ENCODE peak calls at places on chromosome 22, in six cellular contexts. Z is heart left ventricle, Y is esophagus squamous epithelium, W is spleen, G is Peyer's patch, C is IMR-90. D is an unnamed sample.
A peak's percentile ranks its signal among the peaks of the same experiment; 100 is the strongest.

GRCh38 chr22:23705358-23705757 is 14.5 kb downstream of the RGL4 start:
- DNase-seq in W (no peak), G (no peak), C (no peak), Y (no peak), Z (no peak), D (no peak)

GRCh38 chr22:27385261-27385998 is 416.1 kb downstream of the MN1 start:
- DNase-seq in G (no peak), C (no peak), Z (no peak), W (no peak), Y (no peak), D (no peak)

GRCh38 chr22:50001388-50002231 is 11.0 kb downstream of the IL17REL start:
- DNase-seq in Z (no peak), Y (no peak), W (no peak), C (no peak), G (no peak), D (no peak)

GRCh38 chr22:45164217-45165123 is 745 bp downstream of the NUP50 start:
- DNase-seq in G (peak; percentile 72), W (peak; percentile 91), C (no peak), Z (peak; percentile 35), Y (no peak), D (peak; percentile 91)

GRCh38 chr22:29096736-29097669 is 24.2 kb downstream of the KREMEN1 start:
- DNase-seq in Z (peak; percentile 39), G (no peak), C (peak; percentile 30), W (no peak), Y (no peak), D (no peak)

GRCh38 chr22:49036513-49036912 is 791.2 kb downstream of the BRD1 start:
- DNase-seq in Z (no peak), Y (no peak), W (no peak), G (no peak), C (no peak), D (no peak)

GRCh38 chr22:40111451-40111850 is 66.3 kb upstream of the TNRC6B start:
- DNase-seq in W (no peak), C (no peak), Z (no peak), Y (no peak), G (no peak), D (no peak)

GRCh38 chr22:49676783-49677494 is 150.7 kb downstream of the BRD1 start:
- DNase-seq in Y (no peak), W (peak; percentile 42), Z (no peak), G (no peak), C (no peak), D (no peak)

GRCh38 chr22:17436382-17436951 is 67.2 kb downstream of the CECR2 start:
- DNase-seq in W (no peak), Y (no peak), Z (no peak), C (no peak), G (no peak), D (no peak)

GRCh38 chr22:39278040-39278439 is 33.3 kb upstream of the PDGFB start:
- DNase-seq in C (peak; percentile 53), Y (no peak), W (no peak), Z (peak; percentile 76), G (no peak), D (no peak)

GRCh38 chr22:49305215-49305965 is 522.3 kb downstream of the BRD1 start:
- DNase-seq in Z (peak; percentile 50), Y (no peak), G (peak; percentile 74), W (peak; percentile 88), C (no peak), D (peak; percentile 38)

GRCh38 chr22:38724926-38725571 is 19.3 kb downstream of the GTPBP1 start:
- DNase-seq in G (no peak), Y (no peak), C (peak; percentile 41), W (peak; percentile 58), Z (peak; percentile 20), D (no peak)

GRCh38 chr22:23825246-23825905 is 13.4 kb downstream of the DERL3 start:
- DNase-seq in Y (no peak), G (peak; percentile 31), W (peak; percentile 29), Z (no peak), C (no peak), D (no peak)

GRCh38 chr22:19816372-19817119 is 38.1 kb downstream of the GNB1L start:
- DNase-seq in G (no peak), W (no peak), Y (no peak), Z (no peak), C (no peak), D (no peak)

GRCh38 chr22:33850724-33851123 is 69.6 kb downstream of the LARGE1 start:
- DNase-seq in Z (no peak), W (no peak), G (no peak), C (no peak), Y (no peak), D (no peak)

GRCh38 chr22:26681395-26681821 is 24.0 kb downstream of the MIAT start:
- DNase-seq in W (peak; percentile 54), Z (no peak), G (no peak), C (peak; percentile 67), Y (no peak), D (no peak)

GRCh38 chr22:36865346-36865745 is 4.5 kb downstream of the NCF4 start:
- DNase-seq in Z (no peak), C (no peak), Y (no peak), W (no peak), G (no peak), D (no peak)

GRCh38 chr22:39457546-39458442 is 982 bp downstream of the MGAT3 start:
- DNase-seq in G (no peak), C (no peak), Z (no peak), W (peak; percentile 77), Y (no peak), D (no peak)

GRCh38 chr22:31947296-31947695 is 3.0 kb downstream of the YWHAH start:
- DNase-seq in Z (no peak), G (no peak), C (no peak), W (no peak), Y (no peak), D (no peak)

GRCh38 chr22:41621911-41622179 is 750 bp downstream of the XRCC6 start:
- DNase-seq in C (no peak), G (no peak), Z (no peak), Y (no peak), W (no peak), D (no peak)

GRCh38 chr22:41621099-41621910 is at the start of gene XRCC6:
- DNase-seq in Z (peak; percentile 100), W (peak; percentile 91), G (peak; percentile 100), C (peak; percentile 100), Y (peak; percentile 99), D (peak; percentile 100)

GRCh38 chr22:41620646-41621098 is at the start of gene DESI1:
- DNase-seq in Y (no peak), Z (no peak), C (no peak), W (peak; percentile 99), G (no peak), D (no peak)

GRCh38 chr22:41625577-41625976 is 4.5 kb downstream of the XRCC6 start:
- DNase-seq in C (no peak), Y (no peak), Z (no peak), G (no peak), W (peak; percentile 29), D (no peak)

GRCh38 chr22:41619979-41620645 is 731 bp downstream of the DESI1 start:
- DNase-seq in C (no peak), Z (peak; percentile 41), G (peak; percentile 75), Y (no peak), W (peak; percentile 86), D (peak; percentile 91)
- TF ChIP-seq POLR2A in C (no peak), Z (no peak), G (no peak), Y (no peak), W (no peak), D (no peak)

DNA sequence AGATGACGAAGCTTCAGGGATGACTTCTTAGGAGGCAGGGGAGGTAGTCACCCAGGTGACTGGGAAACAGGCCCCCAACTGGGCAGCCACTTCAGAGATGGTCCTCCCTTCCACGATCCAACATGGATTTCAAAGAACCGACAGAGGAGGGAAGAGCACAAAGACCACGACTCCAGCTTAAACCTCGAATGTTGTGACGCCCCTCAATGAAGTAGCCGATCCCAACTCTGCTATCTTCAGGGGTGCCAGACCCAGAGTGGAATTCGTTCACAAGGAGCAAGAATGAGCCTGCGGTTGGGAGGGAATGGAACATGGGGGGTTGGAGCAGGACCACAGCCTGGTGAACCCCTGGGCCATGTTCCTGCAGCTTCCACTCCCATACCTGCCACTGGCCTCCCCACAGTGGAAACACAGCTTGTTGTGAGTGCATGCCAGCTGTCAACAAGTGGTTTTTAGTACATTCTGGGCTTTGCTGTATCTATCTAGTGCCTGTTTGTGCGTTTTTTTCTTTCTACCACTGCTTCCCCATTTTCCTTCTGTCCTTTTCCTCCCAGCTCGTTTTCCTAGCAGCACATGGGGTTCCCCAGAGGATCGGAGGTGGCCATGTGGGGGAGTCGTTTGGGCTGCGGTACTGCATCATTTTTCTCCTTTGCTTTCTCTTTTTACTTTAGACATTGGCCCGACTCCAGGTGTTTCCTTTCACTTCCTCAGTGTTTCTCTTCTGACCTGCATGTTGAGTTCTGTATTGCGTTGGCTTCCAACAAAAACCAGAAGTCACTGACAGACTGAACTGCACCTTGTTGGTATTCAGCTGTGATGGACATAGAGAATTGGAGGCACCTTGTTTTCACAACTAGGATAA is 65.8 kb downstream of the MORC2 start:
- DNase-seq in Z (no peak), G (no peak), W (no peak), Y (no peak), C (no peak), D (no peak)
- H3K4me3 ChIP-seq in Z (no peak overlapping the region), G (no peak overlapping the region), W (no peak overlapping the region), Y (no peak overlapping the region), C (no peak overlapping the region), D (no peak overlapping the region)

GRCh38 chr22:43288378-43288777 is 54.8 kb downstream of the SCUBE1 start:
- DNase-seq in W (no peak), Z (no peak), G (no peak), Y (no peak), C (no peak), D (no peak)

GRCh38 chr22:43289976-43290663 is 53.1 kb downstream of the SCUBE1 start:
- DNase-seq in C (peak; percentile 11), W (no peak), G (no peak), Z (peak; percentile 69), Y (no peak), D (peak; percentile 89)

GRCh38 chr22:43287441-43287840 is 55.7 kb downstream of the SCUBE1 start:
- DNase-seq in C (no peak), G (no peak), Z (no peak), Y (no peak), W (no peak), D (no peak)

GRCh38 chr22:43289551-43289963 is 53.6 kb downstream of the SCUBE1 start:
- DNase-seq in Y (no peak), W (no peak), C (peak; percentile 11), Z (peak; percentile 44), G (no peak), D (no peak)

GRCh38 chr22:43288807-43289417 is 54.3 kb downstream of the SCUBE1 start:
- DNase-seq in Z (no peak), C (no peak), Y (no peak), G (no peak), W (no peak), D (no peak)
- TF ChIP-seq CTCF in Z (no peak), C (no peak), Y (no peak), G (no peak), W (no peak), D (no peak)

GRCh38 chr22:30325724-30326703 is 727 bp downstream of the TBC1D10A start:
- DNase-seq in C (no peak), W (no peak), Z (peak; percentile 48), Y (no peak), G (peak; percentile 57), D (peak; percentile 90)

GRCh38 chr22:30326704-30327362 is at the start of gene TBC1D10A:
- DNase-seq in C (peak; percentile 86), Z (peak; percentile 93), Y (peak; percentile 63), G (peak; percentile 97), W (peak; percentile 97), D (peak; percentile 97)

GRCh38 chr22:30321461-30321860 is 5.3 kb downstream of the TBC1D10A start:
- DNase-seq in G (no peak), Y (no peak), Z (peak; percentile 65), W (no peak), C (no peak), D (no peak)

GRCh38 chr22:30325065-30325720 is 1.5 kb downstream of the TBC1D10A start:
- DNase-seq in C (peak; percentile 90), Z (peak; percentile 56), Y (no peak), G (peak; percentile 50), W (no peak), D (peak; percentile 81)

GRCh38 chr22:30324008-30324730 is 2.6 kb downstream of the TBC1D10A start:
- DNase-seq in G (peak; percentile 47), Y (no peak), C (peak; percentile 47), Z (no peak), W (no peak), D (no peak)
- TF ChIP-seq POLR2A in G (no peak), Y (no peak), C (no peak), Z (no peak), W (no peak), D (no peak)